ENCODE peak calls at places on chromosomes 12 and 14, in five cellular contexts. P is Caki2; D is A549; Q is DMS153; I is activated naive CD4-positive, alpha-beta T cell treated with anti-CD3 and anti-CD28 coated beads, Interleukin-2, amount 10 ng/mL, durations not matched to agents 7 days and 5 days. M is an unnamed sample.

GRCh38 chr12:114741940-114742339 is 58.0 kb upstream of the TBX3 start:
- DNase-seq in I (no peak), D (no peak), P (no peak), Q (no peak), M (no peak)

GRCh38 chr12:104286538-104287482 is 16.7 kb upstream of the EID3 start:
- DNase-seq in P (peak; percentile 98), D (peak; percentile 99), I (peak; percentile 95), Q (peak; percentile 95), M (peak; percentile 89)

GRCh38 chr12:49838973-49839633 is 3.8 kb downstream of the BCDIN3D start:
- DNase-seq in Q (peak; percentile 22), I (peak; percentile 63), P (peak; percentile 43), D (peak; percentile 58), M (peak; percentile 43)

GRCh38 chr12:22692964-22693555 is 68.1 kb downstream of the ETNK1 start:
- DNase-seq in P (no peak), D (no peak), Q (no peak), I (no peak), M (no peak)

GRCh38 chr12:74021937-74022336 is 515.7 kb upstream of the ATXN7L3B start:
- DNase-seq in I (peak; percentile 24), D (peak; percentile 92), Q (peak; percentile 35), P (peak; percentile 56), M (peak; percentile 2)

GRCh38 chr12:5027436-5027835 is 16.2 kb upstream of the KCNA5 start:
- DNase-seq in P (no peak), Q (no peak), I (no peak), D (no peak), M (no peak)

GRCh38 chr12:32183646-32184045 is 77.0 kb downstream of the BICD1 start:
- DNase-seq in D (peak; percentile 59), P (peak; percentile 31), Q (no peak), I (no peak), M (no peak)

GRCh38 chr14:33842299-33842698 is 108.6 kb downstream of the EGLN3 start:
- DNase-seq in P (peak; percentile 10), Q (peak; percentile 40), D (peak; percentile 19), I (no peak), M (no peak)

GRCh38 chr14:22428681-22429315 is 160.2 kb downstream of the DAD1 start:
- DNase-seq in I (no peak), P (no peak), Q (no peak), D (no peak), M (peak; percentile 12)

GRCh38 chr12:54229624-54230212 is 40.9 kb upstream of the SMUG1 start:
- DNase-seq in P (peak; percentile 93), I (no peak), D (peak; percentile 51), Q (no peak), M (peak; percentile 93)

GRCh38 chr12:87596134-87596533 is 433.1 kb downstream of the C12orf50 start:
- DNase-seq in I (no peak), Q (no peak), D (no peak), P (no peak), M (no peak)

GRCh38 chr12:48979602-48980388 is 1.7 kb downstream of the WNT1 start:
- DNase-seq in P (no peak), D (no peak), I (peak; percentile 62), Q (no peak), M (no peak)

GRCh38 chr12:28035483-28035882 is 63.0 kb upstream of the PTHLH start:
- DNase-seq in D (peak; percentile 67), Q (no peak), P (peak; percentile 19), I (no peak), M (no peak)

GRCh38 chr12:89353188-89353822 is 1.0 kb upstream of the DUSP6 start:
- DNase-seq in D (peak; percentile 88), P (peak; percentile 87), Q (peak; percentile 52), I (no peak), M (peak; percentile 73)

GRCh38 chr12:6632026-6632978 is 3.5 kb downstream of the LPAR5 start:
- DNase-seq in D (no peak), I (peak; percentile 68), Q (peak; percentile 63), P (no peak), M (no peak)

GRCh38 chr12:93722757-93723567 is 45.8 kb downstream of the CRADD start:
- DNase-seq in Q (no peak), D (no peak), I (no peak), P (no peak), M (no peak)

GRCh38 chr12:4767181-4767580 is 47.0 kb downstream of the GALNT8 start:
- DNase-seq in I (no peak), P (no peak), D (no peak), Q (no peak), M (no peak)

GRCh38 chr12:31849090-31849687 is 110.0 kb upstream of the RESF1 start:
- DNase-seq in I (no peak), D (peak; percentile 67), Q (no peak), P (peak; percentile 20), M (no peak)

GRCh38 chr14:69226736-69227135 is 33.2 kb upstream of the GALNT16 start:
- DNase-seq in I (no peak), D (no peak), P (no peak), Q (no peak), M (no peak)

GRCh38 chr14:55536208-55536708 is 43.7 kb upstream of the KTN1 start:
- DNase-seq in D (no peak), I (no peak), P (no peak), Q (no peak), M (no peak)

GRCh38 chr12:55659486-55660385 is 23.0 kb downstream of the OR10P1 start:
- DNase-seq in Q (no peak), I (peak; percentile 31), D (peak; percentile 47), P (no peak), M (no peak)

GRCh38 chr12:109737111-109737510 is 23.5 kb downstream of the FAM222A start:
- DNase-seq in D (no peak), P (no peak), Q (no peak), I (no peak), M (no peak)